ENCODE peak calls at places on chromosomes 13 and 19, in nine cellular contexts. H is neural crest cell; F is HS-5; C is stimulated activated CD4-positive, alpha-beta T cell treated with anti-CD3 and anti-CD28 coated beads, Interleukin-1b, Interleukin-23, amount 100 ng/mL, for 24 hours; W is CD8-positive, alpha-beta memory T cell; R is HS-27A; X is stimulated activated CD8-positive, alpha-beta memory T cell treated with anti-CD3 and anti-CD28 coated beads, Interleukin-15, amount 100 ng/mL, for 1 hour; U is cardiac muscle cell; Q is thoracic aorta. I is an unnamed sample.

GRCh38 chr19:34504273-34504808 is 22.8 kb downstream of the WTIP start:
- DNase-seq in H (no peak), F (no peak), C (no peak), W (no peak), R (no peak), X (no peak), U (no peak), Q (no peak), I (no peak)

GRCh38 chr19:45331411-45331810 is 8.7 kb upstream of the CKM start:
- DNase-seq in H (no peak), F (no peak), C (no peak), W (no peak), R (no peak), X (no peak), U (no peak), Q (no peak), I (no peak)

GRCh38 chr13:41680900-41681299 is 223.6 kb downstream of the RGCC start:
- DNase-seq in H (no peak), F (no peak), C (no peak), W (no peak), R (no peak), X (no peak), U (no peak), Q (no peak), I (no peak)

GRCh38 chr13:33153421-33154381 is 131.9 kb downstream of the STARD13 start:
- DNase-seq in H (no peak), F (no peak), C (no peak), W (no peak), R (no peak), X (no peak), U (peak; percentile 61), Q (peak; percentile 11), I (no peak)

GRCh38 chr13:43537124-43537523 is 249.6 kb downstream of the ENOX1 start:
- DNase-seq in H (no peak), F (no peak), C (no peak), W (no peak), R (no peak), X (no peak), U (peak; percentile 76), Q (no peak), I (no peak)

GRCh38 chr13:40207110-40207478 is 459.3 kb downstream of the FOXO1 start:
- DNase-seq in H (no peak), F (no peak), C (no peak), W (no peak), R (no peak), X (no peak), U (no peak), Q (no peak), I (no peak)

GRCh38 chr13:76641056-76641455 is 245.1 kb downstream of the KCTD12 start:
- DNase-seq in H (no peak), F (no peak), C (no peak), W (no peak), R (no peak), X (no peak), U (peak; percentile 53), Q (no peak), I (no peak)

GRCh38 chr13:46926856-46927625 is 30.2 kb upstream of the HTR2A start:
- DNase-seq in H (no peak), F (no peak), C (no peak), W (no peak), R (no peak), X (no peak), U (peak; percentile 66), Q (no peak), I (no peak)

GRCh38 chr13:46571189-46571901 is 18.4 kb downstream of the LRCH1 start:
- DNase-seq in H (no peak), F (no peak), C (no peak), W (no peak), R (no peak), X (no peak), U (peak; percentile 56), Q (no peak), I (no peak)

GRCh38 chr13:89212186-89212585 is 1541.0 kb downstream of the SLITRK5 start:
- DNase-seq in H (no peak), F (no peak), C (no peak), W (no peak), R (no peak), X (no peak), U (no peak), Q (no peak), I (no peak)

GRCh38 chr19:4051175-4052101 is 15.3 kb downstream of the ZBTB7A start:
- DNase-seq in H (no peak), F (no peak), C (no peak), W (no peak), R (no peak), X (no peak), U (peak; percentile 54), Q (no peak), I (no peak)

GRCh38 chr13:28440774-28441532 is 54.0 kb downstream of the FLT1 start:
- DNase-seq in H (no peak), F (no peak), C (no peak), W (no peak), R (no peak), X (no peak), U (no peak), Q (no peak), I (no peak)

GRCh38 chr13:73228546-73228945 is 169.7 kb downstream of the KLF5 start:
- DNase-seq in H (no peak), F (no peak), C (no peak), W (no peak), R (no peak), X (no peak), U (peak; percentile 10), Q (no peak), I (no peak)

GRCh38 chr13:36447501-36447900 is 15.2 kb downstream of the CCNA1 start:
- DNase-seq in H (no peak), F (no peak), C (no peak), W (no peak), R (no peak), X (no peak), U (peak; percentile 67), Q (no peak), I (no peak)

GRCh38 chr19:43310221-43310620 is 40.9 kb upstream of the PSG9 start:
- DNase-seq in H (no peak), F (no peak), C (no peak), W (no peak), R (no peak), X (no peak), U (no peak), Q (no peak), I (no peak)

GRCh38 chr13:21006141-21007005 is 55.0 kb downstream of the LATS2 start:
- DNase-seq in H (no peak), F (no peak), C (no peak), W (no peak), R (no peak), X (no peak), U (no peak), Q (no peak), I (no peak)

GRCh38 chr19:49635530-49636229 is 4.3 kb downstream of the RRAS start:
- DNase-seq in H (no peak), F (no peak), C (no peak), W (no peak), R (no peak), X (no peak), U (no peak), Q (no peak), I (no peak)

GRCh38 chr19:1017115-1017905 is 3.6 kb downstream of the TMEM259 start:
- DNase-seq in H (no peak), F (no peak), C (no peak), W (no peak), R (no peak), X (no peak), U (no peak), Q (no peak), I (no peak)

GRCh38 chr19:33639034-33639681 is 17.4 kb downstream of the CHST8 start:
- DNase-seq in H (no peak), F (no peak), C (no peak), W (no peak), R (no peak), X (no peak), U (no peak), Q (no peak), I (no peak)

GRCh38 chr19:2962018-2962670 is 15.2 kb upstream of the TLE6 start:
- DNase-seq in H (peak; percentile 67), F (peak; percentile 61), C (peak; percentile 34), W (peak; percentile 54), R (peak; percentile 59), X (peak; percentile 10), U (peak; percentile 89), Q (no peak), I (peak; percentile 73)

I was measured in endothelial cell.